ENCODE peak calls at places on chromosomes 3 and 15, in eight cellular contexts. One of them, this sample, is unnamed.
A peak's percentile ranks its signal among the peaks of the same experiment; 100 is the strongest.

GRCh38 chr15:83108266-83109219 is 1.1 kb downstream of the TM6SF1 start:
- DNase-seq in effector memory CD4-positive, alpha-beta T cell: no peak
- DNase-seq in OCI-M1: peak; percentile 95
- DNase-seq in neural crest cell: no peak
- DNase-seq in heart left ventricle: peak; percentile 78
- DNase-seq in activated T-cell treated with anti-CD3 and anti-CD28 coated beads for 1 hour: no peak
- DNase-seq in activated CD8-positive, alpha-beta memory T cell treated with anti-CD3 and anti-CD28 coated beads, Interleukin-2, amount 50 U/mL, for 4 hours: no peak
- DNase-seq in B cell: peak; percentile 65
- DNase-seq in this sample: no peak

GRCh38 chr3:32165442-32165841 is 59.0 kb downstream of the GPD1L start:
- DNase-seq in effector memory CD4-positive, alpha-beta T cell: no peak
- DNase-seq in OCI-M1: no peak
- DNase-seq in neural crest cell: no peak
- DNase-seq in heart left ventricle: no peak
- DNase-seq in activated T-cell treated with anti-CD3 and anti-CD28 coated beads for 1 hour: no peak
- DNase-seq in activated CD8-positive, alpha-beta memory T cell treated with anti-CD3 and anti-CD28 coated beads, Interleukin-2, amount 50 U/mL, for 4 hours: no peak
- DNase-seq in B cell: no peak
- DNase-seq in this sample: no peak

GRCh38 chr15:35349916-35350315 is 196.0 kb downstream of the DPH6 start:
- DNase-seq in effector memory CD4-positive, alpha-beta T cell: no peak
- DNase-seq in OCI-M1: no peak
- DNase-seq in neural crest cell: no peak
- DNase-seq in heart left ventricle: no peak
- DNase-seq in activated T-cell treated with anti-CD3 and anti-CD28 coated beads for 1 hour: no peak
- DNase-seq in activated CD8-positive, alpha-beta memory T cell treated with anti-CD3 and anti-CD28 coated beads, Interleukin-2, amount 50 U/mL, for 4 hours: no peak
- DNase-seq in B cell: no peak
- DNase-seq in this sample: no peak

GRCh38 chr3:15051531-15051930 is 13.6 kb downstream of the MRPS25 start:
- DNase-seq in effector memory CD4-positive, alpha-beta T cell: no peak
- DNase-seq in OCI-M1: peak; percentile 82
- DNase-seq in neural crest cell: peak; percentile 46
- DNase-seq in heart left ventricle: no peak
- DNase-seq in activated T-cell treated with anti-CD3 and anti-CD28 coated beads for 1 hour: peak; percentile 26
- DNase-seq in activated CD8-positive, alpha-beta memory T cell treated with anti-CD3 and anti-CD28 coated beads, Interleukin-2, amount 50 U/mL, for 4 hours: peak; percentile 51
- DNase-seq in B cell: peak; percentile 38
- DNase-seq in this sample: peak; percentile 10

GRCh38 chr15:29821416-29822099 is 710 bp downstream of the TJP1 start:
- DNase-seq in effector memory CD4-positive, alpha-beta T cell: no peak
- DNase-seq in OCI-M1: no peak
- DNase-seq in neural crest cell: peak; percentile 53
- DNase-seq in heart left ventricle: peak; percentile 89
- DNase-seq in activated T-cell treated with anti-CD3 and anti-CD28 coated beads for 1 hour: no peak
- DNase-seq in activated CD8-positive, alpha-beta memory T cell treated with anti-CD3 and anti-CD28 coated beads, Interleukin-2, amount 50 U/mL, for 4 hours: no peak
- DNase-seq in B cell: peak; percentile 34
- DNase-seq in this sample: no peak

GRCh38 chr3:152203677-152204076 is 65.1 kb upstream of the MBNL1 start:
- DNase-seq in effector memory CD4-positive, alpha-beta T cell: no peak
- DNase-seq in OCI-M1: peak; percentile 59
- DNase-seq in neural crest cell: no peak
- DNase-seq in heart left ventricle: no peak
- DNase-seq in activated T-cell treated with anti-CD3 and anti-CD28 coated beads for 1 hour: no peak
- DNase-seq in activated CD8-positive, alpha-beta memory T cell treated with anti-CD3 and anti-CD28 coated beads, Interleukin-2, amount 50 U/mL, for 4 hours: no peak
- DNase-seq in B cell: no peak
- DNase-seq in this sample: no peak

GRCh38 chr3:32239638-32240550 is 1.4 kb downstream of the CMTM8 start:
- DNase-seq in effector memory CD4-positive, alpha-beta T cell: peak; percentile 15
- DNase-seq in OCI-M1: peak; percentile 27
- DNase-seq in neural crest cell: peak; percentile 6
- DNase-seq in heart left ventricle: no peak
- DNase-seq in activated T-cell treated with anti-CD3 and anti-CD28 coated beads for 1 hour: peak; percentile 30
- DNase-seq in activated CD8-positive, alpha-beta memory T cell treated with anti-CD3 and anti-CD28 coated beads, Interleukin-2, amount 50 U/mL, for 4 hours: peak; percentile 33
- DNase-seq in B cell: peak; percentile 62
- DNase-seq in this sample: peak; percentile 38

GRCh38 chr3:107562979-107563531 is 40.3 kb downstream of the BBX start:
- DNase-seq in effector memory CD4-positive, alpha-beta T cell: no peak
- DNase-seq in OCI-M1: peak; percentile 13
- DNase-seq in neural crest cell: no peak
- DNase-seq in heart left ventricle: no peak
- DNase-seq in activated T-cell treated with anti-CD3 and anti-CD28 coated beads for 1 hour: no peak
- DNase-seq in activated CD8-positive, alpha-beta memory T cell treated with anti-CD3 and anti-CD28 coated beads, Interleukin-2, amount 50 U/mL, for 4 hours: no peak
- DNase-seq in B cell: no peak
- DNase-seq in this sample: no peak

GRCh38 chr3:9111349-9112265 is 137.8 kb downstream of the SRGAP3 start:
- DNase-seq in effector memory CD4-positive, alpha-beta T cell: no peak
- DNase-seq in OCI-M1: no peak
- DNase-seq in neural crest cell: no peak
- DNase-seq in heart left ventricle: no peak
- DNase-seq in activated T-cell treated with anti-CD3 and anti-CD28 coated beads for 1 hour: no peak
- DNase-seq in activated CD8-positive, alpha-beta memory T cell treated with anti-CD3 and anti-CD28 coated beads, Interleukin-2, amount 50 U/mL, for 4 hours: no peak
- DNase-seq in B cell: no peak
- DNase-seq in this sample: no peak

GRCh38 chr3:12513694-12514446 is 29.6 kb downstream of the TSEN2 start:
- DNase-seq in effector memory CD4-positive, alpha-beta T cell: no peak
- DNase-seq in OCI-M1: no peak
- DNase-seq in neural crest cell: no peak
- DNase-seq in heart left ventricle: peak; percentile 67
- DNase-seq in activated T-cell treated with anti-CD3 and anti-CD28 coated beads for 1 hour: no peak
- DNase-seq in activated CD8-positive, alpha-beta memory T cell treated with anti-CD3 and anti-CD28 coated beads, Interleukin-2, amount 50 U/mL, for 4 hours: no peak
- DNase-seq in B cell: no peak
- DNase-seq in this sample: no peak

GRCh38 chr3:195181781-195182469 is 89.0 kb downstream of the XXYLT1 start:
- DNase-seq in effector memory CD4-positive, alpha-beta T cell: no peak
- DNase-seq in OCI-M1: peak; percentile 3
- DNase-seq in neural crest cell: no peak
- DNase-seq in heart left ventricle: no peak
- DNase-seq in activated T-cell treated with anti-CD3 and anti-CD28 coated beads for 1 hour: no peak
- DNase-seq in activated CD8-positive, alpha-beta memory T cell treated with anti-CD3 and anti-CD28 coated beads, Interleukin-2, amount 50 U/mL, for 4 hours: no peak
- DNase-seq in B cell: no peak
- DNase-seq in this sample: no peak

This sample was measured in effector CD4-positive, alpha-beta T cell.